ENCODE peak calls at places on chromosome 12, in four cellular contexts. I is HFF-Myc, E is RCC 7860, H is T follicular helper cell. J is an unnamed sample.

GRCh38 chr12:89448951-89449371 is 75.6 kb downstream of the GALNT4 start:
- DNase-seq in I (peak), E (no peak), H (no peak), J (no peak)

GRCh38 chr12:48201091-48201490 is 2.0 kb downstream of the OR10AD1 start:
- DNase-seq in I (no peak), E (no peak), H (no peak), J (no peak)

GRCh38 chr12:100518376-100518775 is 44.7 kb downstream of the NR1H4 start:
- DNase-seq in I (no peak), E (no peak), H (no peak), J (no peak)

GRCh38 chr12:81591256-81591655 is 167.9 kb downstream of the PPFIA2 start:
- DNase-seq in I (no peak), E (no peak), H (no peak), J (no peak)

GRCh38 chr12:56521590-56522371 is at the start of gene RBMS2:
- DNase-seq in I (peak), E (peak), H (peak), J (peak)

GRCh38 chr12:80269953-80270552 is 170.7 kb downstream of the OTOGL start:
- DNase-seq in I (peak), E (peak), H (no peak), J (peak)

GRCh38 chr12:52522346-52523011 is 2.3 kb upstream of the KRT5 start:
- DNase-seq in I (no peak), E (no peak), H (no peak), J (no peak)

GRCh38 chr12:61490732-61491498 is 769.3 kb upstream of the USP15 start:
- DNase-seq in I (no peak), E (no peak), H (no peak), J (no peak)

GRCh38 chr12:56593909-56594621 is 36.1 kb downstream of the BAZ2A start:
- DNase-seq in I (peak), E (peak), H (peak), J (peak)

GRCh38 chr12:6341439-6342139 is at the start of gene TNFRSF1A:
- DNase-seq in I (no peak), E (peak), H (no peak), J (peak)

GRCh38 chr12:110824342-110824741 is 22.4 kb upstream of the CCDC63 start:
- DNase-seq in I (no peak), E (no peak), H (no peak), J (no peak)

GRCh38 chr12:87670448-87670847 is 358.8 kb downstream of the C12orf50 start:
- DNase-seq in I (no peak), E (no peak), H (no peak), J (no peak)

GRCh38 chr12:125220404-125221273 is 155.4 kb downstream of the AACS start:
- DNase-seq in I (no peak), E (no peak), H (no peak), J (no peak)

GRCh38 chr12:129063600-129063999 is 210.3 kb downstream of the GLT1D1 start:
- DNase-seq in I (no peak), E (no peak), H (no peak), J (no peak)

GRCh38 chr12:108386704-108387360 is 47.7 kb upstream of the CMKLR1 start:
- DNase-seq in I (no peak), E (no peak), H (no peak), J (no peak)

GRCh38 chr12:84912191-84913142 is at the start of gene SLC6A15:
- DNase-seq in I (peak), E (no peak), H (no peak), J (no peak)

GRCh38 chr12:132393245-132393795 is 63.9 kb upstream of the GALNT9 start:
- DNase-seq in I (no peak), E (peak), H (no peak), J (no peak)

GRCh38 chr12:30286345-30286926 is 409.2 kb downstream of the IPO8 start:
- DNase-seq in I (peak), E (no peak), H (no peak), J (no peak)

GRCh38 chr12:90510948-90511347 is 444.0 kb downstream of the CCER1 start:
- DNase-seq in I (no peak), E (peak), H (no peak), J (peak)

GRCh38 chr12:25812295-25812694 is 146.2 kb upstream of the RASSF8 start:
- DNase-seq in I (no peak), E (no peak), H (no peak), J (no peak)

GRCh38 chr12:118288174-118288573 is 84.5 kb downstream of the TAOK3 start:
- DNase-seq in I (no peak), E (no peak), H (no peak), J (no peak)

GRCh38 chr12:7460375-7461259 is 16.7 kb upstream of the CD163L1 start:
- DNase-seq in I (peak), E (peak), H (peak), J (no peak)

GRCh38 chr12:30977537-30978349 is 51.2 kb downstream of the TSPAN11 start:
- DNase-seq in I (no peak), E (no peak), H (no peak), J (no peak)

GRCh38 chr12:53098354-53098981 is 1.0 kb downstream of the IGFBP6 start:
- DNase-seq in I (no peak), E (peak), H (no peak), J (no peak)

GRCh38 chr12:120997448-120997847 is 18.8 kb downstream of the C12orf43 start:
- DNase-seq in I (no peak), E (no peak), H (no peak), J (no peak)

GRCh38 chr12:124913474-124914391 is 717 bp downstream of the UBC start:
- DNase-seq in I (no peak), E (peak), H (peak), J (no peak)

GRCh38 chr12:110233212-110233903 is 47.7 kb upstream of the ATP2A2 start:
- DNase-seq in I (no peak), E (no peak), H (no peak), J (no peak)

GRCh38 chr12:46941981-46942380 is 116.2 kb upstream of the SLC38A4 start:
- DNase-seq in I (no peak), E (no peak), H (no peak), J (no peak)

GRCh38 chr12:47855502-47855901 is 35.8 kb upstream of the HDAC7 start:
- DNase-seq in I (no peak), E (no peak), H (no peak), J (no peak)

GRCh38 chr12:7190268-7191055 is 976 bp downstream of the PEX5 start:
- DNase-seq in I (no peak), E (no peak), H (no peak), J (no peak)

GRCh38 chr12:125525879-125526278 is 460.6 kb downstream of the AACS start:
- DNase-seq in I (no peak), E (no peak), H (no peak), J (no peak)

GRCh38 chr12:68321140-68321539 is 11.0 kb downstream of the MDM1 start:
- DNase-seq in I (no peak), E (no peak), H (no peak), J (no peak)

GRCh38 chr12:50949801-50950302 is 2.5 kb upstream of the HIGD1C start:
- DNase-seq in I (no peak), E (no peak), H (no peak), J (no peak)

GRCh38 chr12:89349814-89350213 is 2.5 kb downstream of the DUSP6 start:
- DNase-seq in I (no peak), E (no peak), H (no peak), J (no peak)

GRCh38 chr12:22282283-22282682 is 52.2 kb downstream of the ST8SIA1 start:
- DNase-seq in I (peak), E (peak), H (no peak), J (no peak)

J was measured in AG04450.